ENCODE peak calls at places on chromosomes 5 and 9, in four cellular contexts. K is stimulated activated CD8-positive, alpha-beta memory T cell treated with anti-CD3 and anti-CD28 coated beads, Interleukin-2, amount 100 ng/mL, for 48 hours; U is left kidney; Y is NCI-H774. V is an unnamed sample.

GRCh38 chr5:3058930-3059329 is 307.5 kb upstream of the IRX2 start:
- DNase-seq in K (no peak), U (peak; percentile 26), Y (no peak), V (no peak)

GRCh38 chr9:70085241-70085640 is 41.6 kb downstream of the MAMDC2 start:
- DNase-seq in K (no peak), U (peak; percentile 85), Y (no peak), V (no peak)

GRCh38 chr9:83706703-83707517 is 848 bp downstream of the UBQLN1 start:
- DNase-seq in K (peak; percentile 71), U (peak; percentile 94), Y (no peak), V (peak; percentile 2)

GRCh38 chr5:38878391-38879090 is 32.7 kb downstream of the OSMR start:
- DNase-seq in K (no peak), U (no peak), Y (no peak), V (no peak)

GRCh38 chr9:79570449-79571308 is 1.1 kb upstream of the TLE4 start:
- DNase-seq in K (peak; percentile 30), U (peak; percentile 82), Y (no peak), V (no peak)

GRCh38 chr9:130271473-130271872 is 5.9 kb downstream of the HMCN2 start:
- DNase-seq in K (no peak), U (no peak), Y (no peak), V (no peak)

GRCh38 chr5:170277953-170278352 is 19.6 kb downstream of the LCP2 start:
- DNase-seq in K (no peak), U (no peak), Y (no peak), V (no peak)

GRCh38 chr5:170614071-170614490 is 110.3 kb downstream of the KCNIP1 start:
- DNase-seq in K (no peak), U (no peak), Y (no peak), V (no peak)

GRCh38 chr5:98657559-98657958 is 115.9 kb upstream of the RGMB start:
- DNase-seq in K (no peak), U (no peak), Y (no peak), V (no peak)

GRCh38 chr5:15203376-15203775 is 296.6 kb upstream of the FBXL7 start:
- DNase-seq in K (no peak), U (no peak), Y (no peak), V (no peak)

GRCh38 chr5:9269024-9269423 is 276.9 kb downstream of the SEMA5A start:
- DNase-seq in K (no peak), U (no peak), Y (no peak), V (no peak)

GRCh38 chr5:80967500-80968181 is 7.5 kb downstream of the RASGRF2 start:
- DNase-seq in K (no peak), U (no peak), Y (no peak), V (no peak)

GRCh38 chr9:94173632-94174031 is 85.5 kb upstream of the ZNF169 start:
- DNase-seq in K (peak; percentile 28), U (no peak), Y (no peak), V (no peak)

GRCh38 chr9:122376791-122377190 is 6.0 kb downstream of the PTGS1 start:
- DNase-seq in K (no peak), U (no peak), Y (no peak), V (no peak)

V was measured in T47D.